ENCODE peak calls at places on chromosomes 16 and 17, in four cellular contexts. Q, K, S and P are unnamed samples.

GRCh38 chr16:49274936-49275730 is 6.5 kb downstream of the CBLN1 start:
- DNase-seq in Q (no peak), K (no peak), S (no peak), P (no peak)

GRCh38 chr16:70018254-70018653 is 67.1 kb downstream of the CLEC18A start:
- DNase-seq in Q (no peak), K (peak; percentile 68), S (no peak), P (peak; percentile 6)

GRCh38 chr16:1495281-1496262 is 2.4 kb downstream of the TELO2 start:
- DNase-seq in Q (no peak), K (no peak), S (no peak), P (no peak)

GRCh38 chr17:41404024-41404651 is 6.7 kb upstream of the KRT31 start:
- DNase-seq in Q (no peak), K (no peak), S (peak; percentile 67), P (peak; percentile 99)

GRCh38 chr17:40600486-40601046 is 35.3 kb upstream of the CCR7 start:
- DNase-seq in Q (no peak), K (no peak), S (no peak), P (no peak)

GRCh38 chr17:81451823-81452222 is 56.6 kb downstream of the BAHCC1 start:
- DNase-seq in Q (no peak), K (no peak), S (no peak), P (no peak)

GRCh38 chr16:69179255-69180010 is 7.5 kb upstream of the SNTB2 start:
- DNase-seq in Q (peak; percentile 59), K (peak; percentile 9), S (peak; percentile 86), P (peak; percentile 96)

GRCh38 chr16:66443269-66443652 is 16.2 kb downstream of the BEAN1 start:
- DNase-seq in Q (no peak), K (no peak), S (peak; percentile 20), P (peak; percentile 57)

GRCh38 chr16:9123871-9124270 is 32.4 kb downstream of the HAPSTR1 start:
- DNase-seq in Q (no peak), K (no peak), S (no peak), P (peak; percentile 67)

GRCh38 chr16:7397901-7398300 is 65.3 kb downstream of the RBFOX1 start:
- DNase-seq in Q (no peak), K (no peak), S (peak; percentile 56), P (no peak)

GRCh38 chr17:42337442-42337841 is 49.1 kb downstream of the STAT5A start:
- DNase-seq in Q (no peak), K (no peak), S (no peak), P (no peak)

GRCh38 chr16:2043296-2043979 is 4.2 kb downstream of the NTHL1 start:
- DNase-seq in Q (no peak), K (no peak), S (no peak), P (no peak)

GRCh38 chr17:15398291-15398690 is 56.9 kb upstream of the TEKT3 start:
- DNase-seq in Q (no peak), K (no peak), S (peak; percentile 51), P (peak; percentile 71)

GRCh38 chr16:57536306-57537193 is at the start of gene CCDC102A:
- DNase-seq in Q (no peak), K (peak; percentile 64), S (no peak), P (no peak)

GRCh38 chr16:67384778-67385510 is 8.4 kb downstream of the TPPP3 start:
- DNase-seq in Q (no peak), K (no peak), S (no peak), P (no peak)

DNA sequence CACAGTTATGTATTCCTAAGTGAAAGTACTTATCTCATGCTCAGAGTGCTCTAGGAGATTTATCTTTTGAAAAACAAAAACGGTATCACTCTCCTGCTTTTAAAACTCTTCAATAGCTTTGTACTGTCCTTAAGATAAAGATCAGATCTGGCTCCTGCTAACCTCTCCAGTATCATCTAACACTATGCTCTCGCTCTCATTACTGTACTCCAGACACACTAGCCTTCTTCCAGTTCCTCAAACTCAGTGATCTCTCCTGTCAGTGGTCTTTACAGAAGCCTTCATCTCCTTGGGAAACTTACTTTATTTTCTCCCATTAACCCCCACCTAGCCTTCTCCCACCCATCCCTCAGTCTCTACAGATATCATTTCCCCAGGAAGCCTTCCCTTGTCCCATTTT is 10.1 kb downstream of the ULK2 start:
- DNase-seq in Q (no peak), K (no peak), S (no peak), P (no peak)
- TF ChIP-seq CTCF in Q (no peak), K (no peak), S (no peak), P (no peak)

GRCh38 chr17:16872836-16873653 is 98.9 kb downstream of the TNFRSF13B start:
- DNase-seq in Q (no peak), K (peak; percentile 33), S (no peak), P (peak; percentile 53)
- TF ChIP-seq CTCF in Q (no peak), K (peak; percentile 74), S (peak; percentile 58), P (peak; percentile 84)

DNA sequence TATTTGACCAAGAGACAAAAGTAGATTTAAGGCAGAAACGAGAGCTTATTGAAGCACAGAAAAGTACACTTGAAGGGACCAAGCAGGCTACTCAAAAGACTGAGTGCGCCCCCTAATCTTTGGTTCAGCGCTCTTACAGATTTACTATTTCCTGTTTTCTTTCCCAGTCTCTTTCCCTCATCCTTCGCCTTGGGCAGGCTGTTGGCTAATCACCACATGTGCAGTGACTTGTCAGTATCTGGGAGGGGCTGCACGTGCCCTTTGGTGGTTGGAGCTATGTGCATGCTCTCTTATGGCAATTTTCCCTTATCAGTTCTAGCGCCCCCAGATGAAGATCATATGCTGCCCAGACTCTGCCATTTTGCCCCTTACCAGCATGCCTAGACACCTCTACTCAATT is 35.4 kb upstream of the SHISA6 start:
- DNase-seq in Q (no peak), K (no peak), S (no peak), P (no peak)
- TF ChIP-seq CTCF in Q (no peak), K (no peak), S (no peak), P (no peak)

GRCh38 chr17:28717578-28718316 is at the start of gene RAB34:
- DNase-seq in Q (peak; percentile 47), K (peak; percentile 97), S (peak; percentile 66), P (peak; percentile 90)
- TF ChIP-seq CTCF in Q (peak; percentile 19), K (peak; percentile 26), S (no peak), P (peak; percentile 26)

DNA sequence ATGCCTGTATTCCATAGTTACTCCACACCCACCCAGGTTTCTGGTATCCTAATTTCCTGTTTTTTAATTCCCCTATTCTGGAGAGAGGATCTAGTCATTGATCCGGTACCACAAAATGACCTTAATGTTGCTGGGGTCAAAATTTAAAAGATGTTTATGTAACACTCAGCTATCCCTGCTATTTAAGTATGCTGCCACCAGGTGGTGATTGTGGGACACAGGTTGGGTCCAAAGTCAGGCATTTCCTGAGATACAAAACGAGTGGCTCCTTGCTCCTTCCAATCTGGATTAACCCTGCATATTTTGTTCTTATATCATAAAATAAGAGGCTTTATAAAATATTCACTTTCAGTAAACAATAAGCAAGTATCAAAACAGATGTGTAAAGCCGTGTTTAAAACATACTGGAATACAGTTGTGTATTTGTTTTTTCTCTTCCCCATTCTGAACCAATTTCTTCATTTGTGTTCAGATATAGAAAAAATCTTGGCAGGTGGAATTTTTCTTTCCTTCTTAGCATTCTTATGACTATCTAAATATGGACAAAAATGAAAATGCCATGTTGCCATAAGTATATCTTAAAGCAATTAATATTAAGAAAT is 16.3 kb downstream of the HS3ST4 start:
- DNase-seq in Q (no peak), K (peak; percentile 50), S (no peak), P (peak; percentile 8)
- TF ChIP-seq CTCF in Q (no peak), K (no peak), S (no peak), P (peak; percentile 17)

DNA sequence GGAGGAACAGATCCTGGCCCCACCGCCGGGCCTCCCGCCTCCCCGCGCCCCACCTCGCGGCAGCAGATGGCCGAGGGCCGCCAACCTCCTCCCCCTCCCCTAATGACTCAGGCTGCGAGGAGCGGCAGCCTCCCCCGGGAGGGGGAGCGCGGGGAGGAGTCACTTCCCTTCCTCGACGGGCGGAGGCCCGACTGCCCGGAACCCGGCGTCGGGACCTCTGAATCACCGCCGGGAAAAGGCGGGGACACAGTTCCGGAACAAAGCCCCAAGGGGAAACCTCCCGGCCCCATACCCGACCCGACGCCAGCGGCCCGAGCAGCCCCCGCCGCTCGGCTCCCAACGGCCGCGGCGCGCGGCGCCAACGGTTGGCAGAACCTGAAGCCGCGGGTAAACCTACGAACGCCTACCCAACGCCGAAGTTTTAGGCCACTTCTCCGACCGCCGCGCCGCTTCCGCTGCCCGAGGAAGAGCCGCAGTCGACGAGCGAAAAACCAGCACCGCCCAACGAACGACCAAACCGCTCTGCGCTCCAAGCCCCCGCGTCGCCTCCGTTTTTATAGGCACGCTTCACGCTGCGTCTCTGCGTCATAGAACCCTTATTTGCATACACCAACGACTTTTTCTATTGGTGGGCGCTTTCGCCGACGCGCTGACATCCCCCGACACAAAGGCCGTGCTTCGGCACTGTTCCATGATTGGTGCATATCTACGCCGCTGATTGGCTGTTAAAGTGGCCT is 5.2 kb upstream of the UNK start:
- DNase-seq in Q (peak; percentile 94), K (peak; percentile 98), S (peak; percentile 100), P (peak; percentile 100)
- TF ChIP-seq CTCF in Q (no peak), K (no peak), S (no peak), P (no peak)

GRCh38 chr17:77914440-77915254 is 43.9 kb upstream of the TNRC6C start:
- DNase-seq in Q (no peak), K (no peak), S (peak; percentile 49), P (peak; percentile 14)
- TF ChIP-seq CTCF in Q (no peak), K (no peak), S (no peak), P (no peak)

GRCh38 chr17:79437081-79437480 is 173.8 kb downstream of the RBFOX3 start:
- DNase-seq in Q (no peak), K (no peak), S (no peak), P (no peak)

GRCh38 chr17:79435962-79436361 is 174.9 kb downstream of the RBFOX3 start:
- DNase-seq in Q (no peak), K (no peak), S (no peak), P (no peak)

GRCh38 chr17:79438936-79439335 is 171.9 kb downstream of the RBFOX3 start:
- DNase-seq in Q (no peak), K (no peak), S (no peak), P (no peak)

GRCh38 chr17:79439493-79439892 is 171.4 kb downstream of the RBFOX3 start:
- DNase-seq in Q (no peak), K (no peak), S (no peak), P (no peak)

DNA sequence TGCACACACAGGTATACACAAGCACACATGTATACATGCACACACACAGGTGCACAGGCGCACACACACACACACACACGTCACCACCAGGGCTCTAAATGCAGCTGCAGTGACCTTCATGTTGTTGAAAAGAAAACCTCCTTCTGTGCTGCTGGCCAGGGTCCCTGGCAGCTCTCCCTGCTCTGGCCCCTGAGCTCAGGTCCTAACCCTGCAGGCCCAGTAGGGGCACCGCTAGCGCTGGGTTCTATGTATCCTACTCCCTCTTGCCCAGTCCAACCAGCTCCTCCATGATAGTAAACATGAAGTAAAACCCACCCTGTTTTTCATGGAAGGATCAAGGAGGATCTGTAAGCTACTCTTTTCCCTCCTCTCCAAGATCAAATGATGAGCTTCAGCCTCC is 172.8 kb downstream of the RBFOX3 start:
- DNase-seq in Q (no peak), K (peak; percentile 50), S (no peak), P (no peak)
- TF ChIP-seq CTCF in Q (no peak), K (no peak), S (no peak), P (no peak)